ENCODE peak calls at places on chromosomes 4 and X, in nine cellular contexts. I is H9, E is HCT116, X is IMR-90, Y is mammary epithelial cell, F is keratinocyte, L is GM23248, Q is neural progenitor cell, N is OCI-LY7. M is an unnamed sample. For H3K9me3, the result is how much of the 10 kb centered on the place peaks cover.

GRCh38 chrX:88366314-88366713 is 380.7 kb upstream of the CPXCR1 start:
- DNase-seq in Q (no peak), I (no peak), N (no peak), Y (no peak), E (no peak), L (no peak), X (no peak), F (no peak), M (no peak)

GRCh38 chr4:108889696-108890475 is 127.0 kb upstream of the ETNPPL start:
- DNase-seq in N (no peak), Q (no peak), L (no peak), X (no peak), E (no peak), Y (no peak), F (no peak), I (no peak), M (no peak)

GRCh38 chr4:76950052-76950845 is 697 bp downstream of the SEPTIN11 start:
- DNase-seq in Q (peak), L (peak), Y (peak), X (no peak), F (no peak), N (peak), E (no peak), I (no peak), M (peak)

GRCh38 chrX:107726809-107727534 is 48.6 kb downstream of the TSC22D3 start:
- DNase-seq in F (no peak), N (no peak), Y (no peak), E (no peak), X (no peak), I (no peak), Q (no peak), L (no peak), M (no peak)

GRCh38 chr4:88900432-88900831 is 156.6 kb downstream of the FAM13A start:
- DNase-seq in E (no peak), Q (no peak), L (peak), N (no peak), X (peak), F (no peak), I (no peak), Y (peak), M (peak)

GRCh38 chrX:73850124-73851013 is 287.4 kb downstream of the CHIC1 start:
- DNase-seq in L (peak), X (peak), F (no peak), Q (peak), Y (peak), I (no peak), N (no peak), E (peak), M (peak)

GRCh38 chr4:82744284-82744963 is 54.2 kb downstream of the SCD5 start:
- DNase-seq in F (peak), Y (peak), N (no peak), E (no peak), I (no peak), L (peak), X (no peak), Q (no peak), M (no peak)

GRCh38 chrX:15160558-15160957 is 109.3 kb downstream of the ASB9 start:
- DNase-seq in X (no peak), F (no peak), I (no peak), Q (no peak), N (no peak), Y (no peak), L (no peak), E (no peak), M (no peak)

GRCh38 chrX:140274761-140275525 is 229.9 kb downstream of the SOX3 start:
- DNase-seq in Y (peak), L (peak), Q (peak), X (peak), N (no peak), I (peak), E (no peak), F (peak), M (peak)

GRCh38 chrX:39729834-39730670 is 367.7 kb downstream of the BCOR start:
- DNase-seq in F (no peak), Q (peak), Y (no peak), L (peak), E (no peak), X (no peak), N (no peak), I (peak), M (no peak)

GRCh38 chr4:22019676-22020075 is 71.1 kb upstream of the KCNIP4 start:
- DNase-seq in Q (no peak), Y (no peak), I (no peak), N (no peak), E (no peak), L (peak), X (no peak), F (no peak), M (peak)

GRCh38 chrX:108139303-108139702 is 47.7 kb downstream of the ATG4A start:
- DNase-seq in X (no peak), E (no peak), F (no peak), Y (no peak), L (peak), N (peak), Q (no peak), I (peak), M (no peak)

GRCh38 chr4:86918539-86919072 is 16.2 kb upstream of the AFF1 start:
- DNase-seq in I (no peak), L (peak), E (no peak), X (peak), Y (peak), N (no peak), Q (no peak), F (no peak), M (peak)

GRCh38 chr4:42048394-42048793 is 58.1 kb downstream of the SLC30A9 start:
- DNase-seq in N (no peak), F (no peak), I (no peak), L (peak), X (peak), E (no peak), Y (peak), Q (no peak), M (peak)

GRCh38 chr4:176077561-176077960 is 11.9 kb downstream of the WDR17 start:
- DNase-seq in Y (no peak), Q (no peak), N (no peak), X (no peak), E (no peak), I (no peak), L (no peak), F (no peak), M (no peak)

GRCh38 chr4:69773443-69773842 is 13.0 kb upstream of the SULT1B1 start:
- DNase-seq in N (no peak), Y (no peak), X (no peak), Q (no peak), E (no peak), F (no peak), I (no peak), L (no peak), M (no peak)

GRCh38 chr4:177480796-177481195 is 38.6 kb upstream of the AGA start:
- DNase-seq in E (no peak), Y (peak), N (no peak), L (peak), X (peak), Q (no peak), F (no peak), I (no peak), M (peak)

GRCh38 chr4:80912350-80912749 is 118.2 kb upstream of the BMP3 start:
- DNase-seq in E (no peak), I (no peak), Y (no peak), F (no peak), X (no peak), N (no peak), Q (no peak), L (no peak), M (no peak)

GRCh38 chrX:68417651-68418050 is 15.6 kb downstream of the OPHN1 start:
- DNase-seq in X (no peak), Y (no peak), I (no peak), Q (no peak), E (no peak), N (no peak), L (no peak), F (no peak), M (no peak)

GRCh38 chr4:159162576-159162975 is 59.7 kb downstream of the RAPGEF2 start:
- DNase-seq in F (no peak), Q (no peak), I (no peak), E (no peak), N (no peak), Y (no peak), L (no peak), X (no peak), M (no peak)

GRCh38 chr4:23237771-23238170 is 545.0 kb downstream of the GBA3 start:
- DNase-seq in I (no peak), N (no peak), Q (no peak), E (no peak), F (no peak), Y (no peak), X (no peak), L (no peak), M (no peak)

GRCh38 chr4:1633993-1634392 is 50.1 kb downstream of the FAM53A start:
- DNase-seq in X (no peak), I (no peak), Y (no peak), L (no peak), F (no peak), N (no peak), E (no peak), Q (no peak), M (no peak)

GRCh38 chrX:134682081-134682480 is 23.8 kb upstream of the PLAC1 start:
- DNase-seq in E (no peak), Q (no peak), Y (no peak), F (no peak), N (no peak), L (peak), X (no peak), I (no peak), M (no peak)

GRCh38 chrX:110055616-110056015 is 52.7 kb downstream of the TMEM164 start:
- DNase-seq in E (no peak), N (no peak), X (peak), Q (no peak), F (no peak), Y (no peak), L (no peak), I (no peak), M (no peak)

GRCh38 chr4:104490770-104491395 is 3.8 kb downstream of the CXXC4 start:
- DNase-seq in N (peak), Q (peak), E (no peak), X (peak), Y (peak), I (peak), L (peak), F (no peak), M (peak)

GRCh38 chrX:136679581-136679980 is 31.6 kb downstream of the CD40LG start:
- DNase-seq in X (no peak), Q (peak), Y (no peak), L (no peak), I (no peak), E (no peak), F (no peak), N (no peak), M (no peak)

GRCh38 chr4:152109585-152110509 is 349.0 kb upstream of the GATB start:
- DNase-seq in I (no peak), Q (no peak), Y (no peak), L (peak), X (peak), N (no peak), F (no peak), E (no peak), M (peak)

GRCh38 chr4:6986067-6986780 is 56.9 kb upstream of the TADA2B start:
- DNase-seq in E (no peak), L (peak), F (no peak), I (no peak), X (peak), Y (peak), N (no peak), Q (peak), M (peak)

GRCh38 chr4:17493629-17494028 is 18.3 kb downstream of the QDPR start:
- DNase-seq in N (no peak), F (no peak), I (no peak), X (no peak), Q (no peak), L (no peak), Y (no peak), E (no peak), M (no peak)

GRCh38 chr4:140300271-140300970 is 73.0 kb upstream of the SCOC start:
- DNase-seq in N (no peak), Q (no peak), Y (peak), E (peak), I (peak), X (peak), L (peak), F (peak), M (peak)

GRCh38 chrX:23621621-23622265 is 45.5 kb upstream of the PRDX4 start:
- DNase-seq in Y (no peak), I (no peak), N (no peak), F (no peak), L (no peak), Q (no peak), E (no peak), X (no peak), M (no peak)

GRCh38 chr4:142307857-142308256 is 538.2 kb downstream of the INPP4B start:
- DNase-seq in Q (no peak), I (no peak), X (no peak), L (no peak), E (no peak), Y (no peak), N (no peak), F (no peak), M (no peak)

GRCh38 chr4:26891867-26892266 is 31.2 kb downstream of the STIM2 start:
- DNase-seq in Y (no peak), N (no peak), F (no peak), E (no peak), Q (no peak), X (no peak), I (no peak), L (no peak), M (no peak)

GRCh38 chr4:26891054-26891453 is 30.4 kb downstream of the STIM2 start:
- DNase-seq in I (no peak), L (no peak), Q (no peak), F (no peak), X (no peak), E (no peak), N (no peak), Y (no peak), M (no peak)

GRCh38 chr4:26892480-26893150 is 32.0 kb downstream of the STIM2 start:
- DNase-seq in Q (no peak), E (no peak), F (no peak), Y (no peak), L (no peak), N (no peak), X (no peak), I (no peak), M (no peak)

GRCh38 chr4:26896636-26897035 is 36.0 kb downstream of the STIM2 start:
- DNase-seq in E (no peak), L (peak), Y (peak), F (no peak), N (no peak), Q (no peak), I (no peak), X (peak), M (peak)

DNA sequence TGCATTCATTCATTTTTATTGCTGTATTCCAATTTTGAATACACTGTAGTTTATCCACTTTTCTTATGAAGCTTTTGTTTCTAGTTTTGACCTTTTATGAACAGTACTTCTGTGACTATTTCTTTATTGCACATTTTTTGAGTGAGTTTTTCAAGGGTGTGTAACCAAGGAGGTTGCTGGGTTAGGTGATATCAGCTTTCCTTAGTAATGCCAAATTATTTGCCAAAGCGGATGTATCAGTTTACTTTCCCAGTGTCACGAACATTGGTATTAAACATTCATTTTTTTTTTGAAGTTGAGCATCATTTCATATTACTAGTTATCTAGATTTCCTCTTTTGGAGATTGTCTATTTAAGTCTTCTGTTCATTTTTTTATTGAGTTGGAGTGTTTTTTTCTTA is 32.9 kb downstream of the STIM2 start:
- DNase-seq in I (no peak), F (no peak), E (no peak), X (peak), L (no peak), Y (no peak), Q (no peak), N (no peak), M (no peak)
- H3K4me2 ChIP-seq in I (no peak), F (no peak), E (no peak), X (no peak), L (no peak), Y (no peak), Q (no peak), N (no peak), M (peak)

GRCh38 chr4:271492-272103 is 33.7 kb downstream of the ZNF732 start:
- DNase-seq in Q (no peak), Y (no peak), E (no peak), I (no peak), L (no peak), N (no peak), X (no peak), F (no peak), M (no peak)

DNA sequence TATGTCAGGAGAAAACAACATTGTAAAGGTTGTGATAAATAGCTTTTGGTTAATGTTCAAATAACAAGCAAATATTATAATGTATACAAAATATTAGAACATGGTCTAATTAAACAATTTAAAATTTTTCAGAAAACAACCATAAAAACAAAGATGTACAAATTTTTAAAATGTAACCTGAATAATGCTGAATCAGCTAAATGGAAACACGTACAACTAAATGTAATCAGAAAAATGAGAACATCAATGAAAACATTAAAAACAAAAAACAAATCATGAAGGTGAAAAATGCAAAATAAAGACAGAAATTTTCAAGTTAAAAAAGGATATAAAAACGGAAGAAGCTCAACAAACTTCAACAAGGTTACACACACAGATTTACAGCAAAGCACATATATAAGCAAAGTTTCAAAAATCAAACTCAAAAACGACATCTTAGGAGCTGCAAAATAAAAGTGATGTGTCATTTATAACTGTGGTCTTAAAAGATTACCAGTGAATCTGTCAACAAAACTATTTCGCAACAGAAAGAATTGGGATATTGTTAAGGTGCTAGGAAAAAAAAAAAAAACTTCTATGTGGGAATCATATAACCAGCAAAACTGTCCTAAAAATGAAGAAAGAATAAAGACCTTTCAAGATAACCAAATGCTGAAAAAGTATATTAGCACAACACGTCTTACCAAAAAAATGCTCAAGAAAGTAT is 31.8 kb downstream of the ZNF732 start:
- DNase-seq in Y (no peak), Q (no peak), N (no peak), I (no peak), E (no peak), X (no peak), F (no peak), L (no peak), M (no peak)
- H3K9me3 ChIP-seq in Y (under half), Q (half or more), N (half or more), I (under half), E (under half), X (under half), F (under half), L (under half), M (under half)

GRCh38 chr4:96164814-96165351 is 325.0 kb downstream of the PDHA2 start:
- DNase-seq in Y (peak), F (no peak), N (no peak), X (peak), L (peak), E (no peak), I (no peak), Q (no peak), M (peak)
- H3K4me2 ChIP-seq in Y (peak), F (no peak), N (no peak), X (no peak), L (no peak), E (no peak), I (no peak), Q (no peak), M (no peak)

GRCh38 chr4:133152330-133152791 is 3.3 kb downstream of the PCDH10 start:
- DNase-seq in Q (peak), I (peak), L (peak), X (no peak), E (no peak), Y (no peak), F (no peak), N (no peak), M (peak)

GRCh38 chr4:133150643-133151300 is 1.7 kb downstream of the PCDH10 start:
- DNase-seq in I (peak), N (no peak), Y (no peak), F (no peak), X (no peak), Q (peak), E (no peak), L (peak), M (peak)

GRCh38 chr4:133151681-133152329 is 2.7 kb downstream of the PCDH10 start:
- DNase-seq in E (no peak), Y (no peak), X (no peak), Q (peak), L (no peak), I (peak), N (no peak), F (no peak), M (peak)

GRCh38 chr4:133149932-133150642 is 993 bp downstream of the PCDH10 start:
- DNase-seq in Q (no peak), N (no peak), L (no peak), F (no peak), E (no peak), I (peak), X (no peak), Y (no peak), M (peak)

GRCh38 chr4:133151301-133151680 is 2.2 kb downstream of the PCDH10 start:
- DNase-seq in F (no peak), Y (no peak), N (no peak), I (no peak), X (no peak), Q (peak), E (no peak), L (peak), M (peak)
- H3K9me3 ChIP-seq in F (under half), Y (under half), N (under half), I (under half), X (under half), Q (under half), E (under half), L (under half), M (under half)

GRCh38 chr4:47235721-47236120 is 204.4 kb downstream of the GABRB1 start:
- DNase-seq in N (no peak), I (no peak), Y (no peak), F (no peak), E (no peak), Q (no peak), X (no peak), L (no peak), M (peak)

GRCh38 chr4:47239649-47240048 is 208.3 kb downstream of the GABRB1 start:
- DNase-seq in F (no peak), X (no peak), E (no peak), Q (no peak), L (no peak), N (no peak), I (no peak), Y (no peak), M (no peak)

GRCh38 chr4:47238697-47239096 is 207.3 kb downstream of the GABRB1 start:
- DNase-seq in Q (no peak), F (no peak), N (no peak), E (no peak), I (no peak), Y (no peak), L (no peak), X (peak), M (peak)
- H3K4me2 ChIP-seq in Q (no peak), F (no peak), N (no peak), E (no peak), I (no peak), Y (no peak), L (no peak), X (no peak), M (no peak)

GRCh38 chrX:10129229-10129628 is 27.5 kb upstream of the CLCN4 start:
- DNase-seq in X (no peak), L (no peak), Q (no peak), Y (no peak), F (no peak), I (no peak), E (no peak), N (no peak), M (no peak)
- H3K9me3 ChIP-seq in X (under half), L (under half), Q (under half), Y (under half), F (under half), I (under half), E (under half), N (under half), M (under half)

DNA sequence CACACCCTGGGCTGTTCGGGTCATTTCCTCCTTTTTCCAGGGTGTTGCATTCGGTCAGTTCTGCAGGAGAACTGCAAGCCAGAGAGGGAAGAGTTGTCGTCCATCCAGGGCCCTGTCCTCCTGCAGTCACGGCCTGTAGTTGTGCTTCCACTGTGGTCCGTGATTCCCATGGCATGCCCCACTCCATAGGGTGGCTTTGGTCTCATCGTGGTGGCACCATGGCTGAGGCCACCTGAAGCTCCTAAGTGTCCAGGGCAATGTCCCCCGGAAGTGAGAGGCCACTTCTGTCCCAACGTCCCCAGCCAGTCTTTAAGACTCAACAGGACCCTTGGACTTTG is 83.6 kb downstream of the HTRA3 start:
- DNase-seq in E (no peak), Q (no peak), X (no peak), F (no peak), I (no peak), L (no peak), N (no peak), Y (no peak), M (no peak)
- H3K4me2 ChIP-seq in E (no peak), Q (no peak), X (no peak), F (no peak), I (no peak), L (no peak), N (no peak), Y (no peak), M (no peak)